ENCODE peak calls at places on chromosomes 7 and 10, in nine cellular contexts. One of them, this sample, is unnamed.

GRCh38 chr7:18345641-18346234 is 149.8 kb upstream of the HDAC9 start:
- DNase-seq in cardiac muscle cell: peak; percentile 76
- DNase-seq in BE2C: peak; percentile 58
- DNase-seq in CD8-positive, alpha-beta memory T cell: peak; percentile 13
- DNase-seq in astrocyte: peak; percentile 6
- DNase-seq in mesenchymal stem cell: peak; percentile 52
- DNase-seq in body of pancreas: peak; percentile 19
- DNase-seq in heart left ventricle: no peak
- DNase-seq in heart right ventricle: no peak
- DNase-seq in this sample: no peak

GRCh38 chr7:15284406-15284805 is 277.4 kb downstream of the AGMO start:
- DNase-seq in astrocyte: no peak
- DNase-seq in BE2C: no peak
- DNase-seq in CD8-positive, alpha-beta memory T cell: no peak
- DNase-seq in heart left ventricle: no peak
- DNase-seq in heart right ventricle: no peak
- DNase-seq in cardiac muscle cell: no peak
- DNase-seq in body of pancreas: no peak
- DNase-seq in mesenchymal stem cell: no peak
- DNase-seq in this sample: no peak

GRCh38 chr10:121988361-121989324 is at the start of gene TACC2:
- DNase-seq in body of pancreas: no peak
- DNase-seq in heart left ventricle: no peak
- DNase-seq in astrocyte: no peak
- DNase-seq in BE2C: no peak
- DNase-seq in cardiac muscle cell: no peak
- DNase-seq in mesenchymal stem cell: no peak
- DNase-seq in heart right ventricle: no peak
- DNase-seq in CD8-positive, alpha-beta memory T cell: no peak
- DNase-seq in this sample: no peak

GRCh38 chr7:101941481-101942383 is 124.3 kb downstream of the CUX1 start:
- DNase-seq in mesenchymal stem cell: peak; percentile 82
- DNase-seq in CD8-positive, alpha-beta memory T cell: no peak
- DNase-seq in heart right ventricle: no peak
- DNase-seq in heart left ventricle: no peak
- DNase-seq in BE2C: no peak
- DNase-seq in cardiac muscle cell: peak; percentile 70
- DNase-seq in body of pancreas: peak; percentile 57
- DNase-seq in astrocyte: peak; percentile 78
- DNase-seq in this sample: no peak

GRCh38 chr7:2650451-2650850 is 18.7 kb downstream of the TTYH3 start:
- DNase-seq in body of pancreas: no peak
- DNase-seq in mesenchymal stem cell: peak; percentile 34
- DNase-seq in cardiac muscle cell: no peak
- DNase-seq in CD8-positive, alpha-beta memory T cell: no peak
- DNase-seq in astrocyte: no peak
- DNase-seq in BE2C: no peak
- DNase-seq in heart right ventricle: no peak
- DNase-seq in heart left ventricle: no peak
- DNase-seq in this sample: no peak

GRCh38 chr10:45239642-45240041 is 75.8 kb downstream of the OR13A1 start:
- DNase-seq in body of pancreas: no peak
- DNase-seq in astrocyte: peak; percentile 33
- DNase-seq in cardiac muscle cell: peak; percentile 36
- DNase-seq in BE2C: no peak
- DNase-seq in CD8-positive, alpha-beta memory T cell: no peak
- DNase-seq in mesenchymal stem cell: no peak
- DNase-seq in heart right ventricle: no peak
- DNase-seq in heart left ventricle: no peak
- DNase-seq in this sample: no peak

GRCh38 chr7:29075621-29076020 is 70.7 kb downstream of the CPVL start:
- DNase-seq in mesenchymal stem cell: no peak
- DNase-seq in CD8-positive, alpha-beta memory T cell: no peak
- DNase-seq in heart right ventricle: no peak
- DNase-seq in body of pancreas: no peak
- DNase-seq in astrocyte: no peak
- DNase-seq in cardiac muscle cell: no peak
- DNase-seq in heart left ventricle: no peak
- DNase-seq in BE2C: no peak
- DNase-seq in this sample: no peak

GRCh38 chr10:71746344-71747037 is 26.8 kb downstream of the VSIR start:
- DNase-seq in BE2C: peak; percentile 43
- DNase-seq in astrocyte: no peak
- DNase-seq in heart right ventricle: peak; percentile 68
- DNase-seq in mesenchymal stem cell: no peak
- DNase-seq in heart left ventricle: peak; percentile 80
- DNase-seq in body of pancreas: peak; percentile 68
- DNase-seq in CD8-positive, alpha-beta memory T cell: no peak
- DNase-seq in cardiac muscle cell: peak; percentile 44
- DNase-seq in this sample: peak; percentile 86

GRCh38 chr7:11251436-11251835 is 277.8 kb downstream of the PHF14 start:
- DNase-seq in heart right ventricle: no peak
- DNase-seq in cardiac muscle cell: no peak
- DNase-seq in heart left ventricle: no peak
- DNase-seq in body of pancreas: no peak
- DNase-seq in astrocyte: no peak
- DNase-seq in CD8-positive, alpha-beta memory T cell: no peak
- DNase-seq in mesenchymal stem cell: no peak
- DNase-seq in BE2C: no peak
- DNase-seq in this sample: no peak

GRCh38 chr7:84043661-84044191 is 150.9 kb downstream of the SEMA3A start:
- DNase-seq in BE2C: no peak
- DNase-seq in cardiac muscle cell: peak; percentile 56
- DNase-seq in CD8-positive, alpha-beta memory T cell: no peak
- DNase-seq in body of pancreas: no peak
- DNase-seq in heart right ventricle: no peak
- DNase-seq in mesenchymal stem cell: no peak
- DNase-seq in heart left ventricle: no peak
- DNase-seq in astrocyte: no peak
- DNase-seq in this sample: no peak

GRCh38 chr10:17249820-17250219 is 21.8 kb downstream of the VIM start:
- DNase-seq in mesenchymal stem cell: no peak
- DNase-seq in CD8-positive, alpha-beta memory T cell: peak; percentile 22
- DNase-seq in heart left ventricle: no peak
- DNase-seq in body of pancreas: no peak
- DNase-seq in astrocyte: no peak
- DNase-seq in BE2C: no peak
- DNase-seq in heart right ventricle: no peak
- DNase-seq in cardiac muscle cell: peak; percentile 48
- DNase-seq in this sample: no peak

GRCh38 chr7:151461096-151461941 is 21.4 kb upstream of the CRYGN start:
- DNase-seq in astrocyte: no peak
- DNase-seq in BE2C: no peak
- DNase-seq in heart left ventricle: no peak
- DNase-seq in cardiac muscle cell: no peak
- DNase-seq in heart right ventricle: no peak
- DNase-seq in body of pancreas: no peak
- DNase-seq in mesenchymal stem cell: no peak
- DNase-seq in CD8-positive, alpha-beta memory T cell: no peak
- DNase-seq in this sample: no peak

GRCh38 chr7:28533731-28534531 is 121.6 kb downstream of the CREB5 start:
- DNase-seq in body of pancreas: peak; percentile 27
- DNase-seq in cardiac muscle cell: peak; percentile 57
- DNase-seq in astrocyte: no peak
- DNase-seq in BE2C: no peak
- DNase-seq in heart right ventricle: peak; percentile 42
- DNase-seq in mesenchymal stem cell: no peak
- DNase-seq in CD8-positive, alpha-beta memory T cell: no peak
- DNase-seq in heart left ventricle: peak; percentile 33
- DNase-seq in this sample: peak; percentile 82

GRCh38 chr10:68330852-68331454 is 911 bp upstream of the HNRNPH3 start:
- DNase-seq in CD8-positive, alpha-beta memory T cell: no peak
- DNase-seq in body of pancreas: peak; percentile 35
- DNase-seq in astrocyte: peak; percentile 14
- DNase-seq in heart right ventricle: peak; percentile 21
- DNase-seq in cardiac muscle cell: peak; percentile 53
- DNase-seq in BE2C: peak; percentile 13
- DNase-seq in heart left ventricle: peak; percentile 35
- DNase-seq in mesenchymal stem cell: no peak
- DNase-seq in this sample: peak; percentile 66

GRCh38 chr10:88042162-88043100 is 179.0 kb downstream of the PTEN start:
- DNase-seq in BE2C: peak; percentile 8
- DNase-seq in heart left ventricle: no peak
- DNase-seq in heart right ventricle: no peak
- DNase-seq in cardiac muscle cell: peak; percentile 80
- DNase-seq in astrocyte: peak; percentile 83
- DNase-seq in mesenchymal stem cell: peak; percentile 70
- DNase-seq in body of pancreas: peak; percentile 56
- DNase-seq in CD8-positive, alpha-beta memory T cell: no peak
- DNase-seq in this sample: no peak

GRCh38 chr10:50326757-50327701 is 75.7 kb upstream of the ASAH2 start:
- DNase-seq in BE2C: no peak
- DNase-seq in CD8-positive, alpha-beta memory T cell: no peak
- DNase-seq in mesenchymal stem cell: no peak
- DNase-seq in astrocyte: peak; percentile 78
- DNase-seq in body of pancreas: no peak
- DNase-seq in cardiac muscle cell: peak; percentile 85
- DNase-seq in heart left ventricle: peak; percentile 30
- DNase-seq in heart right ventricle: peak; percentile 19
- DNase-seq in this sample: peak; percentile 57

DNA sequence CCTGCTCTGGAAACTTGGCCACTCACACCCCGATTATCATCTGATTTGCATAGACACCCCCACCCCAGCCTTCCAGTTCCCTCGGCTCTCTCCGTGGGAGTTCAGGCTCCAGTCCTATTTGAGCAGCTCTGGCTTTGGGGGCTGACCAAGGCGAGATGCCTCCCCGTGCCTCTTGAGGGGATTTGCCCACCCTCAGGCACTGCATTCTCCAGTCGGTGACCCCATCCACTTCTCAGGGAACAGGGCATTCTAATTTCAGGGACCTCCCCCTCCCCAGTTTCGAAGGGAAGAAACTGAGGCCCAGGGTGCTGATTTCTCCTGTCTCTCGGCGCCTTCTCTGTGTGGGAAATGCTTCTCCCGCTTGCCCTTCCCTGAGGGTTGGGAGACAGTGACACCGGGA is 35.7 kb upstream of the PAX2 start:
- DNase-seq in heart right ventricle: no peak
- DNase-seq in mesenchymal stem cell: no peak
- DNase-seq in heart left ventricle: no peak
- DNase-seq in body of pancreas: no peak
- DNase-seq in astrocyte: no peak
- DNase-seq in BE2C: no peak
- DNase-seq in CD8-positive, alpha-beta memory T cell: no peak
- DNase-seq in cardiac muscle cell: no peak
- DNase-seq in this sample: no peak
- H3K4me3 ChIP-seq in heart right ventricle: no peak overlapping the region
- H3K4me3 ChIP-seq in mesenchymal stem cell: no peak overlapping the region
- H3K4me3 ChIP-seq in heart left ventricle: no peak overlapping the region
- H3K4me3 ChIP-seq in body of pancreas: no peak overlapping the region
- H3K4me3 ChIP-seq in astrocyte: no peak overlapping the region
- H3K4me3 ChIP-seq in BE2C: peak overlapping the region; percentile 62
- H3K4me3 ChIP-seq in CD8-positive, alpha-beta memory T cell: no peak overlapping the region
- H3K4me3 ChIP-seq in cardiac muscle cell: peak overlapping the region; percentile 30
- H3K4me3 ChIP-seq in this sample: no peak overlapping the region

DNA sequence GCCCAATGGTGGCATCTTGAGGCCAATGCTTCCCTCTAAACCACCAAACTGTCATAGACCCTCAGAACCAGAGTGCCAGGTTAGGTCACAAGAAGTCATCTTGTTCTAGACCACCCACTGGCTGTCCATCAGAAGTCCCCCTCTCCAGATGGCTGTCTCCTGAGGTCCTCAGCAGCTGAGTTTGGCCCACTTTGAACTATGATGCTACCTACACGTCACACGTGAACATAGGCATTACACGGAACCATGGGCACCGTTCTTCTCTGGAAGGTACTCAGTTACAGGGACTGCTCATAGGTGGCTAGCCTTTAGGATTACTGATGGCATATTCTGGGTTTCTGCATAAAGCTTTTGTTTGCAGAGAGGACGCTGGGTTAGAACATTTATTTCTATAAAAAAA is 166.4 kb downstream of the ADAM12 start:
- DNase-seq in CD8-positive, alpha-beta memory T cell: no peak
- DNase-seq in BE2C: no peak
- DNase-seq in body of pancreas: no peak
- DNase-seq in cardiac muscle cell: no peak
- DNase-seq in astrocyte: no peak
- DNase-seq in heart right ventricle: no peak
- DNase-seq in heart left ventricle: no peak
- DNase-seq in mesenchymal stem cell: no peak
- DNase-seq in this sample: no peak
- H3K4me1 ChIP-seq in CD8-positive, alpha-beta memory T cell: no peaks in the 10 kb centered on the region
- H3K4me1 ChIP-seq in BE2C: no peaks in the 10 kb centered on the region
- H3K4me1 ChIP-seq in body of pancreas: no peaks in the 10 kb centered on the region
- H3K4me1 ChIP-seq in cardiac muscle cell: no peaks in the 10 kb centered on the region
- H3K4me1 ChIP-seq in astrocyte: peaks cover 19% of the 10 kb centered on the region
- H3K4me1 ChIP-seq in heart right ventricle: peaks cover 12% of the 10 kb centered on the region
- H3K4me1 ChIP-seq in heart left ventricle: no peaks in the 10 kb centered on the region
- H3K4me1 ChIP-seq in mesenchymal stem cell: peaks cover 12% of the 10 kb centered on the region
- H3K4me1 ChIP-seq in this sample: no peaks in the 10 kb centered on the region

GRCh38 chr10:119211625-119212441 is 4.5 kb downstream of the GRK5 start:
- DNase-seq in CD8-positive, alpha-beta memory T cell: peak; percentile 61
- DNase-seq in body of pancreas: no peak
- DNase-seq in heart right ventricle: no peak
- DNase-seq in mesenchymal stem cell: peak; percentile 62
- DNase-seq in BE2C: no peak
- DNase-seq in heart left ventricle: no peak
- DNase-seq in astrocyte: no peak
- DNase-seq in cardiac muscle cell: peak; percentile 41
- DNase-seq in this sample: no peak
- H3K4me3 ChIP-seq in CD8-positive, alpha-beta memory T cell: peak overlapping the region; percentile 32
- H3K4me3 ChIP-seq in body of pancreas: no peak overlapping the region
- H3K4me3 ChIP-seq in heart right ventricle: no peak overlapping the region
- H3K4me3 ChIP-seq in mesenchymal stem cell: peak overlapping the region; percentile 45
- H3K4me3 ChIP-seq in BE2C: no peak overlapping the region
- H3K4me3 ChIP-seq in heart left ventricle: peak overlapping the region; percentile 93
- H3K4me3 ChIP-seq in astrocyte: peak overlapping the region; percentile 8
- H3K4me3 ChIP-seq in cardiac muscle cell: no peak overlapping the region
- H3K4me3 ChIP-seq in this sample: no peak overlapping the region

GRCh38 chr10:91590142-91590903 is 42.5 kb downstream of the PPP1R3C start:
- DNase-seq in cardiac muscle cell: peak; percentile 93
- DNase-seq in astrocyte: peak; percentile 96
- DNase-seq in body of pancreas: peak; percentile 66
- DNase-seq in heart right ventricle: peak; percentile 57
- DNase-seq in mesenchymal stem cell: peak; percentile 76
- DNase-seq in heart left ventricle: peak; percentile 61
- DNase-seq in CD8-positive, alpha-beta memory T cell: no peak
- DNase-seq in BE2C: no peak
- DNase-seq in this sample: peak; percentile 79
- H3K4me1 ChIP-seq in cardiac muscle cell: peaks cover 71% of the 10 kb centered on the region
- H3K4me1 ChIP-seq in astrocyte: peaks cover 46% of the 10 kb centered on the region
- H3K4me1 ChIP-seq in body of pancreas: peaks cover 79% of the 10 kb centered on the region
- H3K4me1 ChIP-seq in heart right ventricle: peaks cover 76% of the 10 kb centered on the region
- H3K4me1 ChIP-seq in mesenchymal stem cell: peaks cover 28% of the 10 kb centered on the region
- H3K4me1 ChIP-seq in heart left ventricle: peaks cover 35% of the 10 kb centered on the region
- H3K4me1 ChIP-seq in CD8-positive, alpha-beta memory T cell: no peaks in the 10 kb centered on the region
- H3K4me1 ChIP-seq in BE2C: peaks cover 19% of the 10 kb centered on the region
- H3K4me1 ChIP-seq in this sample: peaks cover 24% of the 10 kb centered on the region